ENCODE peak calls at places on chromosomes 5 and 9, in ten cellular contexts. C, R, S, A, D, O, K, L, I and E are unnamed samples.

GRCh38 chr9:37037744-37038640 is 3.9 kb upstream of the PAX5 start:
- DNase-seq in O (peak), D (no peak), A (peak), K (peak), S (no peak), L (no peak), R (peak), C (peak), I (no peak), E (no peak)

GRCh38 chr9:131495726-131496292 is 6.9 kb upstream of the POMT1 start:
- DNase-seq in L (no peak), R (no peak), K (no peak), I (no peak), O (no peak), C (no peak), D (no peak), A (no peak), S (no peak), E (no peak)

GRCh38 chr9:33448159-33448511 is 742 bp upstream of the AQP3 start:
- DNase-seq in S (no peak), D (no peak), K (no peak), I (no peak), A (no peak), R (no peak), L (no peak), O (no peak), C (no peak), E (no peak)

GRCh38 chr5:41279040-41279439 is 65.7 kb upstream of the C6 start:
- DNase-seq in S (no peak), R (no peak), C (no peak), A (no peak), D (peak), K (no peak), L (no peak), I (no peak), O (no peak), E (peak)

GRCh38 chr9:88538311-88539085 is 3.5 kb downstream of the NXNL2 start:
- DNase-seq in D (no peak), O (no peak), K (no peak), C (no peak), I (no peak), L (no peak), S (no peak), A (no peak), R (no peak), E (peak)

GRCh38 chr9:110763568-110763967 is 95.0 kb downstream of the MUSK start:
- DNase-seq in R (no peak), L (no peak), S (no peak), C (no peak), D (no peak), K (no peak), O (no peak), A (no peak), I (no peak), E (no peak)

GRCh38 chr5:21199087-21199486 is 1211.1 kb upstream of the CDH18 start:
- DNase-seq in K (no peak), A (no peak), S (no peak), O (no peak), I (no peak), R (no peak), L (no peak), C (no peak), D (peak), E (no peak)

GRCh38 chr5:36035696-36036095 is 31.0 kb downstream of the UGT3A2 start:
- DNase-seq in K (no peak), C (no peak), D (no peak), O (no peak), S (no peak), A (no peak), L (no peak), I (no peak), R (no peak), E (no peak)

GRCh38 chr5:130023604-130024003 is 119.3 kb downstream of the CHSY3 start:
- DNase-seq in L (no peak), C (no peak), I (no peak), K (no peak), O (no peak), A (no peak), D (no peak), R (no peak), S (no peak), E (no peak)

GRCh38 chr9:136046555-136046921 is 48.6 kb downstream of the NACC2 start:
- DNase-seq in R (no peak), S (no peak), I (no peak), O (no peak), L (no peak), K (no peak), D (no peak), A (no peak), C (no peak), E (no peak)

GRCh38 chr5:147170603-147171002 is 64.2 kb upstream of the STK32A start:
- DNase-seq in D (no peak), C (no peak), I (no peak), K (peak), R (peak), A (no peak), O (peak), S (no peak), L (no peak), E (no peak)

GRCh38 chr9:13915591-13916301 is 398.2 kb downstream of the NFIB start:
- DNase-seq in A (peak), I (no peak), D (no peak), S (peak), R (no peak), C (no peak), L (no peak), O (peak), K (no peak), E (peak)

GRCh38 chr9:91185193-91185886 is 176.4 kb downstream of the AUH start:
- DNase-seq in L (no peak), D (no peak), S (no peak), A (no peak), K (no peak), C (no peak), I (peak), R (no peak), O (no peak), E (no peak)

GRCh38 chr5:55855509-55855908 is 4.4 kb downstream of the IL31RA start:
- DNase-seq in O (no peak), C (no peak), I (peak), D (no peak), R (no peak), S (peak), K (peak), L (no peak), A (peak), E (peak)

GRCh38 chr9:13948037-13948436 is 365.9 kb downstream of the NFIB start:
- DNase-seq in L (no peak), K (no peak), A (no peak), I (no peak), D (peak), R (no peak), S (no peak), O (no peak), C (no peak), E (no peak)

GRCh38 chr5:34977934-34978616 is 48.7 kb downstream of the DNAJC21 start:
- DNase-seq in S (no peak), L (no peak), C (no peak), O (no peak), A (no peak), K (no peak), R (no peak), I (no peak), D (no peak), E (no peak)

GRCh38 chr5:92979716-92980115 is 601.3 kb downstream of the NR2F1-AS1 start:
- DNase-seq in O (no peak), A (no peak), C (no peak), S (no peak), R (no peak), L (no peak), D (no peak), I (no peak), K (no peak), E (no peak)

GRCh38 chr9:71766663-71767062 is 1.6 kb downstream of the CEMIP2 start:
- DNase-seq in L (no peak), I (no peak), O (peak), D (no peak), R (no peak), K (peak), A (no peak), C (no peak), S (no peak), E (no peak)

GRCh38 chr9:71767421-71768321 is 642 bp downstream of the CEMIP2 start:
- DNase-seq in I (no peak), S (peak), K (no peak), L (no peak), R (no peak), O (peak), D (peak), C (peak), A (peak), E (peak)

GRCh38 chr9:71765693-71766092 is 2.6 kb downstream of the CEMIP2 start:
- DNase-seq in I (no peak), S (peak), A (peak), K (no peak), L (no peak), D (peak), C (no peak), O (no peak), R (no peak), E (peak)

GRCh38 chr9:71769175-71770165 is 1.2 kb upstream of the CEMIP2 start:
- DNase-seq in L (no peak), O (peak), I (peak), S (no peak), K (peak), D (peak), C (peak), R (peak), A (peak), E (peak)

GRCh38 chr9:71768388-71769174 is at the start of gene CEMIP2:
- DNase-seq in R (peak), K (peak), L (peak), O (peak), I (peak), A (peak), D (peak), S (peak), C (peak), E (peak)
- H3K4me3 ChIP-seq in R (peak), K (peak), L (peak), O (peak), I (no peak), A (peak), D (peak), S (peak), C (peak), E (peak)

DNA sequence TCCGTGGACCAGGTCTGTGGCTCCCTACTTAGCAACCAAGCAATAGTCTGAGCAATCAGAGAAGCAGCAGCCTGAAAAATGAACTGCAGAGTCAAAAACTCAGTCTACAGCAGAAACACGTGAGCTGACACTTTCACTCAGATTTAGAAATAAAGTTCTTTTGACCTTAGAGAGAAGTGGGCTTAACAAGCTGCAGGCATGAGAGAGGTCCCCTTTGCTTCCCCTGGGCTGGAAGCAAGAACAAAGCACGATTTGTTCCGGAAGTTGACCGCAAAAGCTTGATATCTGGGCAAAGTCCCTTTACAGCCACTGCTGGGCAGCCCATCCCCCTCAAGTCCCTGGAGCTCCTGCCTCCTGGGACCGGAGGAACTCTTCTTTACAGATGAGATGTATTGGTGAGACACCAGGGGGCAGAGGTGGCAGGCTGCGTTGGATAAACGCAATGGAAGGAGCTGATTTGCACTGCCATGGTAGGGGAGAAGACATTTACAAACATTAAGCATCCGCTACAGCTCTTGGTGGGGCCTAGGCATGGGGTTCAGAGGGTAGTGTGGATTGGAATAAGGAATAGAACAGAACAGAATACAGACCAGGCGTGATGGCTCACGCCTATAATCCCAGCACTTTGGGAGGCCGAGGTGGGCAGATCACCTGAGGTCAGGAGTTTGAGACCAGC is 5.8 kb upstream of the SOWAHA start:
- DNase-seq in R (no peak), D (no peak), S (no peak), A (no peak), I (peak), L (no peak), C (no peak), K (peak), O (peak), E (no peak)
- TF ChIP-seq CTCF in R (no peak), D (no peak), S (peak), A (no peak), I (peak), L (no peak), C (no peak), K (peak), O (peak), E (no peak)

GRCh38 chr9:117546894-117547293 is 132.0 kb upstream of the ASTN2 start:
- DNase-seq in R (no peak), A (no peak), C (peak), I (no peak), D (no peak), K (peak), S (no peak), L (no peak), O (peak), E (no peak)
- H3K4me3 ChIP-seq in R (no peak), A (no peak), C (peak), I (no peak), D (no peak), K (no peak), S (no peak), L (no peak), O (no peak), E (no peak)

GRCh38 chr5:10233505-10233904 is 16.2 kb downstream of the ATPSCKMT start:
- DNase-seq in I (peak), L (peak), A (peak), D (peak), S (peak), R (no peak), K (no peak), O (peak), C (no peak), E (peak)
- TF ChIP-seq CTCF in I (no peak), L (peak), A (peak), D (peak), S (peak), R (peak), K (peak), O (peak), C (no peak), E (peak)

GRCh38 chr9:137604345-137605145 is 941 bp upstream of the ARRDC1 start:
- DNase-seq in R (no peak), L (no peak), S (no peak), O (peak), K (no peak), C (no peak), A (no peak), I (peak), D (no peak), E (no peak)

GRCh38 chr9:137606005-137606601 is 617 bp downstream of the ARRDC1 start:
- DNase-seq in L (no peak), I (peak), C (peak), D (no peak), S (no peak), R (no peak), K (no peak), A (peak), O (peak), E (no peak)

GRCh38 chr9:137605146-137606004 is at the start of gene ARRDC1:
- DNase-seq in A (peak), O (peak), D (peak), R (peak), K (peak), L (no peak), I (peak), C (peak), S (peak), E (peak)

GRCh38 chr9:137606734-137607138 is 1.2 kb downstream of the ARRDC1 start:
- DNase-seq in L (no peak), I (no peak), O (no peak), D (no peak), C (no peak), A (peak), S (no peak), R (no peak), K (no peak), E (no peak)

GRCh38 chr9:137607141-137607857 is 1.8 kb downstream of the ARRDC1 start:
- DNase-seq in C (no peak), R (no peak), L (no peak), K (no peak), A (peak), S (peak), O (peak), D (peak), I (peak), E (no peak)
- H3K4me3 ChIP-seq in C (peak), R (peak), L (peak), K (no peak), A (peak), S (peak), O (peak), D (no peak), I (peak), E (peak)

GRCh38 chr5:122470365-122470764 is 158.3 kb downstream of the SNCAIP start:
- DNase-seq in D (no peak), O (no peak), R (no peak), I (no peak), L (no peak), S (no peak), C (no peak), K (no peak), A (no peak), E (no peak)

GRCh38 chr5:122471031-122471751 is 159.2 kb downstream of the SNCAIP start:
- DNase-seq in R (no peak), L (no peak), S (no peak), A (no peak), C (no peak), D (no peak), I (no peak), O (no peak), K (no peak), E (no peak)

GRCh38 chr5:122465994-122466393 is 154.0 kb downstream of the SNCAIP start:
- DNase-seq in O (no peak), R (no peak), K (no peak), A (no peak), I (no peak), D (no peak), C (no peak), L (no peak), S (no peak), E (no peak)

GRCh38 chr5:122469520-122469919 is 157.5 kb downstream of the SNCAIP start:
- DNase-seq in S (no peak), K (no peak), L (no peak), O (no peak), I (no peak), D (no peak), C (no peak), R (no peak), A (no peak), E (no peak)

GRCh38 chr5:122468351-122469111 is 156.5 kb downstream of the SNCAIP start:
- DNase-seq in C (no peak), O (no peak), K (no peak), D (no peak), S (no peak), R (no peak), I (no peak), A (no peak), L (no peak), E (no peak)
- TF ChIP-seq CTCF in C (no peak), O (no peak), K (no peak), D (no peak), S (no peak), R (no peak), I (no peak), A (no peak), L (no peak), E (peak)

GRCh38 chr5:150016537-150016936 is 16.0 kb downstream of the HMGXB3 start:
- DNase-seq in A (no peak), R (no peak), S (no peak), C (no peak), L (no peak), K (no peak), D (no peak), I (no peak), O (no peak), E (no peak)

GRCh38 chr5:150017606-150018005 is 17.1 kb downstream of the HMGXB3 start:
- DNase-seq in L (no peak), I (no peak), R (no peak), A (peak), O (no peak), K (no peak), D (peak), C (no peak), S (peak), E (peak)

GRCh38 chr5:150014456-150014855 is 13.9 kb downstream of the HMGXB3 start:
- DNase-seq in K (no peak), A (no peak), D (no peak), S (no peak), C (no peak), I (no peak), R (no peak), O (no peak), L (no peak), E (no peak)

GRCh38 chr5:150013931-150014330 is 13.4 kb downstream of the HMGXB3 start:
- DNase-seq in D (no peak), A (no peak), L (no peak), K (no peak), C (no peak), I (no peak), O (no peak), S (no peak), R (no peak), E (no peak)

DNA sequence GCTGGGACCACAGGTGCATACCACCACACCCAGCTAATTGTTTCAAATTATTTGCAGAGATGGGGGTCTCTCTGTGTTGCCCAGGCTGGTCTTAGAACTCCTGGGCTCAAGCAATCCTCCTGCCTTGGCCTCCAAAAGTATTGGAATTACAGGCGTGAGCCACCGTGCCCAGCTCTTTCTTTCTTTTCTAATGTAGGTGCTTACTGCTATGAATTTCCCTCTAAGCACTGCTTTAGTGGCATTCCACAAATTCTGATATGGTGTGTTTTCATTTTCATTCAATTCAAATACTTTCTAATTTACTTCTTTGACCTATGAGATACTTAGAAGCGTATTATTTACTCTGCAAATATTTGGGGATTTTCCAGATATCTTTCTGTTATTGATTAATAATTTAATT is 14.9 kb downstream of the HMGXB3 start:
- DNase-seq in C (no peak), R (no peak), A (no peak), L (no peak), O (no peak), K (no peak), I (no peak), S (no peak), D (no peak), E (no peak)
- H3K4me3 ChIP-seq in C (no peak), R (no peak), A (no peak), L (no peak), O (no peak), K (no peak), I (no peak), S (no peak), D (no peak), E (no peak)